ENCODE peak calls at places on chromosomes 3 and 15, in ten cellular contexts. One of them, this sample, is unnamed.

GRCh38 chr3:2771193-2771592 is 339.0 kb downstream of the IL5RA start:
- DNase-seq in mesenchymal stem cell: no peak
- DNase-seq in mesendoderm: no peak
- DNase-seq in fibroblast of mammary gland: no peak
- DNase-seq in heart left ventricle: no peak
- DNase-seq in neuronal stem cell: no peak
- DNase-seq in tibial artery: no peak
- DNase-seq in cardiac fibroblast: no peak
- DNase-seq in fibroblast of the aortic adventitia: no peak
- DNase-seq in endodermal cell: no peak
- DNase-seq in this sample: no peak

GRCh38 chr3:66816110-66816761 is 181.9 kb upstream of the KBTBD8 start:
- DNase-seq in mesendoderm: peak; percentile 88
- DNase-seq in mesenchymal stem cell: peak; percentile 60
- DNase-seq in neuronal stem cell: peak; percentile 30
- DNase-seq in heart left ventricle: no peak
- DNase-seq in fibroblast of the aortic adventitia: peak; percentile 84
- DNase-seq in endodermal cell: no peak
- DNase-seq in cardiac fibroblast: peak; percentile 75
- DNase-seq in fibroblast of mammary gland: peak; percentile 67
- DNase-seq in tibial artery: no peak
- DNase-seq in this sample: no peak

GRCh38 chr15:41647269-41647668 is 12.9 kb upstream of the MGA start:
- DNase-seq in heart left ventricle: no peak
- DNase-seq in endodermal cell: no peak
- DNase-seq in mesendoderm: no peak
- DNase-seq in cardiac fibroblast: no peak
- DNase-seq in mesenchymal stem cell: no peak
- DNase-seq in tibial artery: no peak
- DNase-seq in fibroblast of mammary gland: no peak
- DNase-seq in neuronal stem cell: no peak
- DNase-seq in fibroblast of the aortic adventitia: no peak
- DNase-seq in this sample: no peak

GRCh38 chr3:128323206-128324081 is 143.2 kb downstream of the DNAJB8 start:
- DNase-seq in endodermal cell: peak; percentile 32
- DNase-seq in fibroblast of the aortic adventitia: no peak
- DNase-seq in cardiac fibroblast: no peak
- DNase-seq in neuronal stem cell: no peak
- DNase-seq in mesenchymal stem cell: no peak
- DNase-seq in mesendoderm: no peak
- DNase-seq in fibroblast of mammary gland: no peak
- DNase-seq in tibial artery: no peak
- DNase-seq in heart left ventricle: peak; percentile 54
- DNase-seq in this sample: peak; percentile 48

GRCh38 chr3:10622456-10622855 is 117.1 kb upstream of the ATP2B2 start:
- DNase-seq in endodermal cell: no peak
- DNase-seq in heart left ventricle: no peak
- DNase-seq in mesendoderm: no peak
- DNase-seq in fibroblast of the aortic adventitia: no peak
- DNase-seq in fibroblast of mammary gland: no peak
- DNase-seq in neuronal stem cell: no peak
- DNase-seq in mesenchymal stem cell: no peak
- DNase-seq in cardiac fibroblast: no peak
- DNase-seq in tibial artery: no peak
- DNase-seq in this sample: no peak

GRCh38 chr3:177039875-177040274 is 157.4 kb downstream of the TBL1XR1 start:
- DNase-seq in heart left ventricle: no peak
- DNase-seq in endodermal cell: no peak
- DNase-seq in neuronal stem cell: no peak
- DNase-seq in fibroblast of the aortic adventitia: no peak
- DNase-seq in mesendoderm: peak; percentile 16
- DNase-seq in tibial artery: no peak
- DNase-seq in fibroblast of mammary gland: no peak
- DNase-seq in mesenchymal stem cell: no peak
- DNase-seq in cardiac fibroblast: no peak
- DNase-seq in this sample: no peak

GRCh38 chr15:65653341-65653740 is 31.6 kb downstream of the SLC24A1 start:
- DNase-seq in tibial artery: no peak
- DNase-seq in heart left ventricle: no peak
- DNase-seq in cardiac fibroblast: peak; percentile 33
- DNase-seq in neuronal stem cell: no peak
- DNase-seq in fibroblast of mammary gland: peak; percentile 63
- DNase-seq in mesenchymal stem cell: peak; percentile 42
- DNase-seq in fibroblast of the aortic adventitia: peak; percentile 57
- DNase-seq in mesendoderm: no peak
- DNase-seq in endodermal cell: no peak
- DNase-seq in this sample: no peak

GRCh38 chr3:119308355-119308754 is 14.2 kb downstream of the ARHGAP31 start:
- DNase-seq in fibroblast of the aortic adventitia: no peak
- DNase-seq in mesenchymal stem cell: no peak
- DNase-seq in heart left ventricle: no peak
- DNase-seq in mesendoderm: peak; percentile 61
- DNase-seq in fibroblast of mammary gland: peak; percentile 22
- DNase-seq in tibial artery: no peak
- DNase-seq in endodermal cell: peak; percentile 10
- DNase-seq in neuronal stem cell: no peak
- DNase-seq in cardiac fibroblast: no peak
- DNase-seq in this sample: no peak

GRCh38 chr3:171262431-171262830 is 197.8 kb downstream of the TNIK start:
- DNase-seq in mesenchymal stem cell: peak; percentile 24
- DNase-seq in endodermal cell: no peak
- DNase-seq in fibroblast of mammary gland: no peak
- DNase-seq in mesendoderm: no peak
- DNase-seq in fibroblast of the aortic adventitia: peak; percentile 39
- DNase-seq in tibial artery: no peak
- DNase-seq in neuronal stem cell: no peak
- DNase-seq in heart left ventricle: no peak
- DNase-seq in cardiac fibroblast: peak; percentile 26
- DNase-seq in this sample: no peak

DNA sequence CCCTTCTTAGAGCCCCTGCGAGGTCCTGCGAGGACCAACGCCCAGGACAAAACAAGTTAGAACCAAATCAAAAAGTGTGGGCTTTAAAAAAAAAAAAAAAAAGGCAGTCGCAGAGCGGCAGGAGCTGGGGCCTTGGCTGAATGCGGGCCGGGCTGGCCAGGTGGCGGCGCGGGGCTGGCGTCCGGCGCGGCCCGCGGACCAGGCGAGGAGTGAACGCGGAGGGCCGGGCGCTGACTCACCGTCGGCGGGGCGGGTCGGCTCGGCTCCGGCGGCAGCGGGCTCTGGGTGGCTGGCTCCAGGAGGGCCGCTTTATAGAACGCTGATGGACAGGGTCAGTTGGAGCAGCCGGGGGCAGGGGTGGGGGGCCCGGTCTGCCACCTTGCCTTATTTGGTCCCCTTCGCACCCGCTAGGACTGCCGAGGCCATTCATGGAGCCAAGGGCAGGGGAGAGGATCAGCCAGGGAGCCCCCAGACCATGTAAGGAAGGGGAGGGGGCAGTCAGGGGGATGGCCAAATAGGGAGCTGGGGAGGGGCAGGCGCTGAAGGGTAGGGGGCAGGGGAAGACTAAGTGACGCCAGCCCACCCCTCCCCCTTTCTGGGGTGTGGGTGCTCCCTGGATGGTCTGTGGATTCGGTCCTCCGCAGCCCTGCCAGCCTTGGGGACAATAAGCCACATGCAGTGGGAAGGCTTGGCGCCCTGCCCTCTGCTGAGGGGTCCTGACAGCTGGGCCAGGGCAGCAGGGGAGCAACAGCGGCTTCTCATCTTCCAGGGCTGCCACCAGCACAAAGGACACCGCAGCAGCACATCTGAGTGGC is at the start of gene ACTC1:
- DNase-seq in tibial artery: peak; percentile 32
- DNase-seq in cardiac fibroblast: peak; percentile 40
- DNase-seq in mesendoderm: peak; percentile 88
- DNase-seq in heart left ventricle: peak; percentile 84
- DNase-seq in neuronal stem cell: peak; percentile 46
- DNase-seq in mesenchymal stem cell: peak; percentile 59
- DNase-seq in fibroblast of mammary gland: peak; percentile 30
- DNase-seq in endodermal cell: peak; percentile 90
- DNase-seq in fibroblast of the aortic adventitia: peak; percentile 21
- DNase-seq in this sample: peak; percentile 83
- H3K4me3 ChIP-seq in tibial artery: peak within 1 kb of the TSS; percentile 42
- H3K4me3 ChIP-seq in cardiac fibroblast: no peak within 1 kb of the TSS
- H3K4me3 ChIP-seq in mesendoderm: peak within 1 kb of the TSS; percentile 35
- H3K4me3 ChIP-seq in heart left ventricle: peak within 1 kb of the TSS; percentile 50
- H3K4me3 ChIP-seq in neuronal stem cell: peak within 1 kb of the TSS; percentile 57
- H3K4me3 ChIP-seq in mesenchymal stem cell: peak within 1 kb of the TSS; percentile 51
- H3K4me3 ChIP-seq in fibroblast of mammary gland: no peak within 1 kb of the TSS
- H3K4me3 ChIP-seq in endodermal cell: no peak within 1 kb of the TSS
- H3K4me3 ChIP-seq in fibroblast of the aortic adventitia: peak within 1 kb of the TSS; percentile 35
- H3K4me3 ChIP-seq in this sample: peak within 1 kb of the TSS; percentile 72

GRCh38 chr3:8651418-8652322 is 7.1 kb upstream of the SSUH2 start:
- DNase-seq in neuronal stem cell: no peak
- DNase-seq in heart left ventricle: no peak
- DNase-seq in mesendoderm: no peak
- DNase-seq in fibroblast of mammary gland: no peak
- DNase-seq in mesenchymal stem cell: no peak
- DNase-seq in cardiac fibroblast: no peak
- DNase-seq in fibroblast of the aortic adventitia: no peak
- DNase-seq in endodermal cell: no peak
- DNase-seq in tibial artery: no peak
- DNase-seq in this sample: no peak
- H3K4me3 ChIP-seq in neuronal stem cell: no peak overlapping the region
- H3K4me3 ChIP-seq in heart left ventricle: no peak overlapping the region
- H3K4me3 ChIP-seq in mesendoderm: no peak overlapping the region
- H3K4me3 ChIP-seq in fibroblast of mammary gland: no peak overlapping the region
- H3K4me3 ChIP-seq in mesenchymal stem cell: no peak overlapping the region
- H3K4me3 ChIP-seq in cardiac fibroblast: no peak overlapping the region
- H3K4me3 ChIP-seq in fibroblast of the aortic adventitia: no peak overlapping the region
- H3K4me3 ChIP-seq in endodermal cell: no peak overlapping the region
- H3K4me3 ChIP-seq in tibial artery: no peak overlapping the region
- H3K4me3 ChIP-seq in this sample: no peak overlapping the region

DNA sequence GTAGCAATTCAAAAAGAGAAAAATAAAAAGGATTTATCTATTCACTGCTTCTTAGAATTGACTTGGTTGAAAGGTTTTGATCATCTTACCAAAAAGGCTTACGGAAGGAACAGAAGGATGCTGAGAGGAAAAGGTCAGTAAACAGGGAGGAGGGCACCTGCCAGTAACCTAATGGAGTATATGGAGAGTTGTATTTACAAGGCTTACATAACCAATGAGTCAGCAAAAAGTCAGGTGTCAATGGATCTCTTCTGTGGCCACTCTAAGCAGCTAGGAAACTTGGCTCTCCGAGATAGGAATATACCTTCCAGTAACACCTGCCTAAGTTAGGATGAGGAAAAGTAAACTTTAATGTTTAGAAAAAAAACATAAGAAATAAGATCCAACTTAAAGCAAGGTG is 80.5 kb upstream of the PLXND1 start:
- DNase-seq in mesendoderm: peak; percentile 44
- DNase-seq in endodermal cell: no peak
- DNase-seq in neuronal stem cell: no peak
- DNase-seq in fibroblast of the aortic adventitia: no peak
- DNase-seq in heart left ventricle: no peak
- DNase-seq in fibroblast of mammary gland: no peak
- DNase-seq in cardiac fibroblast: no peak
- DNase-seq in tibial artery: no peak
- DNase-seq in mesenchymal stem cell: no peak
- DNase-seq in this sample: no peak
- H3K4me3 ChIP-seq in mesendoderm: no peak overlapping the region
- H3K4me3 ChIP-seq in endodermal cell: no peak overlapping the region
- H3K4me3 ChIP-seq in neuronal stem cell: no peak overlapping the region
- H3K4me3 ChIP-seq in fibroblast of the aortic adventitia: no peak overlapping the region
- H3K4me3 ChIP-seq in heart left ventricle: peak overlapping the region; percentile 42
- H3K4me3 ChIP-seq in fibroblast of mammary gland: no peak overlapping the region
- H3K4me3 ChIP-seq in cardiac fibroblast: no peak overlapping the region
- H3K4me3 ChIP-seq in tibial artery: no peak overlapping the region
- H3K4me3 ChIP-seq in mesenchymal stem cell: no peak overlapping the region
- H3K4me3 ChIP-seq in this sample: no peak overlapping the region

DNA sequence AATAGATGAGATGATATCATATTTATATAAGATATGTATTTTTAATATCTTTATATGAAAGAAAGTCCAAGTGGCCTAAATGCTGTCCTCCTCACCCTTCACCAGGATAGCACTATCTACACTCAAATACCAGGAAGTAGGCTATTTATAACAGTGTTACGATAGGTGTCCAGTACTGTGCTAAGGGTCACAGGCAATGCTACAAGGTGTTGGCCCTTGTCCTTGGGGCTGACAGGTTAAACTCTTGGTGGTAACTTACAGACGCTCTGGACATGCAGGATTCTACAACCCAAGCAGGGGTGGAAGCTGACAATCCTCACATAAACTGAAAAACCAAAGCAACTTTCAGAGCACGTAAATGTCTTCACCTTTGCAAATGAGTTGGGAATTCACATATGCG is 22.3 kb downstream of the NCEH1 start:
- DNase-seq in mesendoderm: no peak
- DNase-seq in mesenchymal stem cell: no peak
- DNase-seq in cardiac fibroblast: no peak
- DNase-seq in fibroblast of the aortic adventitia: no peak
- DNase-seq in neuronal stem cell: no peak
- DNase-seq in tibial artery: no peak
- DNase-seq in endodermal cell: no peak
- DNase-seq in heart left ventricle: peak; percentile 63
- DNase-seq in fibroblast of mammary gland: no peak
- DNase-seq in this sample: no peak
- H3K4me3 ChIP-seq in mesendoderm: no peak overlapping the region
- H3K4me3 ChIP-seq in mesenchymal stem cell: no peak overlapping the region
- H3K4me3 ChIP-seq in cardiac fibroblast: no peak overlapping the region
- H3K4me3 ChIP-seq in fibroblast of the aortic adventitia: no peak overlapping the region
- H3K4me3 ChIP-seq in neuronal stem cell: no peak overlapping the region
- H3K4me3 ChIP-seq in tibial artery: no peak overlapping the region
- H3K4me3 ChIP-seq in endodermal cell: no peak overlapping the region
- H3K4me3 ChIP-seq in heart left ventricle: no peak overlapping the region
- H3K4me3 ChIP-seq in fibroblast of mammary gland: no peak overlapping the region
- H3K4me3 ChIP-seq in this sample: no peak overlapping the region

GRCh38 chr3:186929676-186930075 is 650 bp upstream of the ST6GAL1 start:
- DNase-seq in heart left ventricle: no peak
- DNase-seq in fibroblast of mammary gland: no peak
- DNase-seq in mesenchymal stem cell: no peak
- DNase-seq in fibroblast of the aortic adventitia: no peak
- DNase-seq in endodermal cell: no peak
- DNase-seq in cardiac fibroblast: no peak
- DNase-seq in mesendoderm: no peak
- DNase-seq in neuronal stem cell: no peak
- DNase-seq in tibial artery: no peak
- DNase-seq in this sample: no peak
- H3K4me3 ChIP-seq in heart left ventricle: peak overlapping the region; percentile 82
- H3K4me3 ChIP-seq in fibroblast of mammary gland: peak overlapping the region; percentile 52
- H3K4me3 ChIP-seq in mesenchymal stem cell: peak overlapping the region; percentile 81
- H3K4me3 ChIP-seq in fibroblast of the aortic adventitia: peak overlapping the region; percentile 75
- H3K4me3 ChIP-seq in endodermal cell: peak overlapping the region; percentile 89
- H3K4me3 ChIP-seq in cardiac fibroblast: peak overlapping the region; percentile 80
- H3K4me3 ChIP-seq in mesendoderm: no peak overlapping the region
- H3K4me3 ChIP-seq in neuronal stem cell: peak overlapping the region; percentile 97
- H3K4me3 ChIP-seq in tibial artery: peak overlapping the region; percentile 91
- H3K4me3 ChIP-seq in this sample: no peak overlapping the region

This sample was measured in aorta.